ENCODE peak calls at places on chromosomes 12 and 14, in ten cellular contexts. One of them, this sample, is unnamed.

GRCh38 chr14:50139192-50139591 is 22.8 kb upstream of the VCPKMT start:
- DNase-seq in HCT116: no peak
- DNase-seq in IMR-90: no peak
- DNase-seq in spleen: no peak
- DNase-seq in fibroblast of lung: no peak
- DNase-seq in left ventricle myocardium inferior: no peak
- DNase-seq in Caco-2: no peak
- DNase-seq in tibial nerve: no peak
- DNase-seq in mucosa of descending colon: no peak
- DNase-seq in gastrocnemius medialis: no peak
- DNase-seq in this sample: no peak

GRCh38 chr14:81478446-81478845 is 55.2 kb downstream of the SEL1L start:
- DNase-seq in HCT116: no peak
- DNase-seq in IMR-90: no peak
- DNase-seq in spleen: no peak
- DNase-seq in fibroblast of lung: no peak
- DNase-seq in left ventricle myocardium inferior: no peak
- DNase-seq in Caco-2: no peak
- DNase-seq in tibial nerve: no peak
- DNase-seq in mucosa of descending colon: no peak
- DNase-seq in gastrocnemius medialis: peak; percentile 55
- DNase-seq in this sample: no peak

GRCh38 chr12:131934535-131934934 is 5.5 kb downstream of the PUS1 start:
- DNase-seq in HCT116: no peak
- DNase-seq in IMR-90: no peak
- DNase-seq in spleen: peak; percentile 23
- DNase-seq in fibroblast of lung: no peak
- DNase-seq in left ventricle myocardium inferior: no peak
- DNase-seq in Caco-2: no peak
- DNase-seq in tibial nerve: no peak
- DNase-seq in mucosa of descending colon: no peak
- DNase-seq in gastrocnemius medialis: no peak
- DNase-seq in this sample: no peak

GRCh38 chr12:96219700-96220206 is 25.6 kb downstream of the ELK3 start:
- DNase-seq in HCT116: peak; percentile 90
- DNase-seq in IMR-90: peak; percentile 98
- DNase-seq in spleen: no peak
- DNase-seq in fibroblast of lung: peak; percentile 93
- DNase-seq in left ventricle myocardium inferior: no peak
- DNase-seq in Caco-2: peak; percentile 51
- DNase-seq in tibial nerve: no peak
- DNase-seq in mucosa of descending colon: no peak
- DNase-seq in gastrocnemius medialis: no peak
- DNase-seq in this sample: no peak

GRCh38 chr12:100401660-100402059 is 44.8 kb downstream of the SLC17A8 start:
- DNase-seq in HCT116: no peak
- DNase-seq in IMR-90: peak; percentile 31
- DNase-seq in spleen: no peak
- DNase-seq in fibroblast of lung: peak; percentile 45
- DNase-seq in left ventricle myocardium inferior: no peak
- DNase-seq in Caco-2: no peak
- DNase-seq in tibial nerve: no peak
- DNase-seq in mucosa of descending colon: no peak
- DNase-seq in gastrocnemius medialis: no peak
- DNase-seq in this sample: no peak

GRCh38 chr12:75954076-75954475 is 77.5 kb downstream of the PHLDA1 start:
- DNase-seq in HCT116: peak; percentile 87
- DNase-seq in IMR-90: peak; percentile 97
- DNase-seq in spleen: no peak
- DNase-seq in fibroblast of lung: peak; percentile 97
- DNase-seq in left ventricle myocardium inferior: no peak
- DNase-seq in Caco-2: no peak
- DNase-seq in tibial nerve: no peak
- DNase-seq in mucosa of descending colon: no peak
- DNase-seq in gastrocnemius medialis: no peak
- DNase-seq in this sample: no peak

GRCh38 chr12:12028668-12029402 is 41.9 kb upstream of the BCL2L14 start:
- DNase-seq in HCT116: no peak
- DNase-seq in IMR-90: no peak
- DNase-seq in spleen: no peak
- DNase-seq in fibroblast of lung: no peak
- DNase-seq in left ventricle myocardium inferior: no peak
- DNase-seq in Caco-2: no peak
- DNase-seq in tibial nerve: no peak
- DNase-seq in mucosa of descending colon: no peak
- DNase-seq in gastrocnemius medialis: no peak
- DNase-seq in this sample: no peak

GRCh38 chr12:59317598-59317997 is 278.2 kb upstream of the SLC16A7 start:
- DNase-seq in HCT116: no peak
- DNase-seq in IMR-90: no peak
- DNase-seq in spleen: no peak
- DNase-seq in fibroblast of lung: no peak
- DNase-seq in left ventricle myocardium inferior: no peak
- DNase-seq in Caco-2: no peak
- DNase-seq in tibial nerve: no peak
- DNase-seq in mucosa of descending colon: no peak
- DNase-seq in gastrocnemius medialis: no peak
- DNase-seq in this sample: no peak

DNA sequence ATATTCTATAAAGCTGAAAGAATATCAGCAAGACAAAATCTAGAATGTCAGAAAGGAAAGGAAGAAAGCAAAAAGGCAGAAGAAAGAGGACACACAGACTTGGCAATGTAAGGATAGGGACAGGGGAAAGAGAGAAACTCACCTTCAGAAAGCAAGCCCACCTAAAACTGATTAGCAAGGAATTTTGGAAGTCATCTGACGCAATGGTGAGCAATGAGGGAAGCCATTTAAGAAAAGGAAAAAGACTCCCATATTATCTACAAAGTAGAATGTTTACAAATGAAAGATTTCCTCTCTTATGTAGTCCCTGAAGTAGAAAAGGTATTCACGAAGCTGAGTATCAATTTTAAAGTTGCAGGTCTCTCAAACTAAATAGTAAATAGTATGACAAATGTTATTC is 35.2 kb upstream of the FOXG1 start:
- DNase-seq in HCT116: no peak
- DNase-seq in IMR-90: no peak
- DNase-seq in spleen: no peak
- DNase-seq in fibroblast of lung: no peak
- DNase-seq in left ventricle myocardium inferior: no peak
- DNase-seq in Caco-2: no peak
- DNase-seq in tibial nerve: no peak
- DNase-seq in mucosa of descending colon: no peak
- DNase-seq in gastrocnemius medialis: no peak
- DNase-seq in this sample: no peak
- H3K9me3 ChIP-seq in HCT116: peaks cover 25% of the 10 kb centered on the region
- H3K9me3 ChIP-seq in IMR-90: no peaks in the 10 kb centered on the region
- H3K9me3 ChIP-seq in spleen: no peaks in the 10 kb centered on the region
- H3K9me3 ChIP-seq in fibroblast of lung: no peaks in the 10 kb centered on the region
- H3K9me3 ChIP-seq in left ventricle myocardium inferior: no peaks in the 10 kb centered on the region
- H3K9me3 ChIP-seq in Caco-2: no peaks in the 10 kb centered on the region
- H3K9me3 ChIP-seq in tibial nerve: no peaks in the 10 kb centered on the region
- H3K9me3 ChIP-seq in mucosa of descending colon: no peaks in the 10 kb centered on the region
- H3K9me3 ChIP-seq in gastrocnemius medialis: no peaks in the 10 kb centered on the region
- H3K9me3 ChIP-seq in this sample: no peaks in the 10 kb centered on the region

GRCh38 chr12:68449196-68449595 is 117.0 kb upstream of the MDM1 start:
- DNase-seq in HCT116: no peak
- DNase-seq in IMR-90: no peak
- DNase-seq in spleen: no peak
- DNase-seq in fibroblast of lung: no peak
- DNase-seq in left ventricle myocardium inferior: no peak
- DNase-seq in Caco-2: no peak
- DNase-seq in tibial nerve: no peak
- DNase-seq in mucosa of descending colon: no peak
- DNase-seq in gastrocnemius medialis: no peak
- DNase-seq in this sample: no peak

GRCh38 chr12:68453278-68453677 is 121.1 kb upstream of the MDM1 start:
- DNase-seq in HCT116: no peak
- DNase-seq in IMR-90: no peak
- DNase-seq in spleen: no peak
- DNase-seq in fibroblast of lung: no peak
- DNase-seq in left ventricle myocardium inferior: no peak
- DNase-seq in Caco-2: no peak
- DNase-seq in tibial nerve: no peak
- DNase-seq in mucosa of descending colon: no peak
- DNase-seq in gastrocnemius medialis: no peak
- DNase-seq in this sample: no peak

GRCh38 chr12:68453876-68454275 is 121.7 kb upstream of the MDM1 start:
- DNase-seq in HCT116: no peak
- DNase-seq in IMR-90: no peak
- DNase-seq in spleen: no peak
- DNase-seq in fibroblast of lung: no peak
- DNase-seq in left ventricle myocardium inferior: no peak
- DNase-seq in Caco-2: no peak
- DNase-seq in tibial nerve: no peak
- DNase-seq in mucosa of descending colon: no peak
- DNase-seq in gastrocnemius medialis: no peak
- DNase-seq in this sample: no peak

GRCh38 chr12:68450947-68451260 is 118.7 kb upstream of the MDM1 start:
- DNase-seq in HCT116: no peak
- DNase-seq in IMR-90: no peak
- DNase-seq in spleen: no peak
- DNase-seq in fibroblast of lung: no peak
- DNase-seq in left ventricle myocardium inferior: no peak
- DNase-seq in Caco-2: no peak
- DNase-seq in tibial nerve: no peak
- DNase-seq in mucosa of descending colon: no peak
- DNase-seq in gastrocnemius medialis: no peak
- DNase-seq in this sample: no peak

DNA sequence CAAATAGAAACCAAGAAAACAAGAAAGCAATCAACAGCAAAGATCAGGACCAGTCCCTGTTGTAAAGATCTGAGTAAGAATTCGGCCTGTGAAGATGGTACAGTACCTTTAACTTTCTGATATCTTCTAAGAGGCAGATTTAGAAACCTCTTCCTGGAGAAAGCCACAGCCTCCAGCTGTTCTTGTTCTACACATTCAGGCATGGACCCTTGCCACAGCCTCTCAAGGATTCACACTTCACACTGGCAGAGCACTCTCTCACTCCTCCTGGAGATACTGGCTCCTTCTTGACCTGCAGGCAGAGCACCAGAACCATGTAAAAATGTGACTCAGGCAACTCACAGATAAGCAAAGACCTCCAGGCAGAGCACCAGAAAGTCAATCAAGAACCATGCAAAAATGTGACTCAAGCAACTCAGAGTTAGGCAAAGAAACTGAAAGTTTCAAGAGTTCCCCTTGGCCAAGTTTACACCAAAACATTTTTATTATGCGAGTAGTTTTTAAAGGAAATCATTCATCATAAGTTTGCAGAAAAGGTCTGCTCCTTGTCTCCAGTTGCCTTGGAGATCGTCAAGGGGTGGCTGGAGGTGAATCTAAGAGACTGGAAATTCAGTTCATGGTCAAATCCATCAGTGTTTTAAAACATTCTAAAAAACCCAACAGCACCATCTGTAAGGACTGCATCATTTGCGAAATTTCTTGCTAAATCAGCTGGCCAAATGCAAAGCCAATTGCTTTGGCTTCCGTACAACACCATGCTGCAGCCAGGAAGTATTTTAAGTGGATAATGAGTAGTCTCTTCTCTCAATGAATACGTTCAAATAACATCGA is 119.3 kb upstream of the MDM1 start:
- DNase-seq in HCT116: no peak
- DNase-seq in IMR-90: peak; percentile 89
- DNase-seq in spleen: no peak
- DNase-seq in fibroblast of lung: peak; percentile 93
- DNase-seq in left ventricle myocardium inferior: peak; percentile 15
- DNase-seq in Caco-2: no peak
- DNase-seq in tibial nerve: no peak
- DNase-seq in mucosa of descending colon: peak; percentile 40
- DNase-seq in gastrocnemius medialis: peak; percentile 16
- DNase-seq in this sample: peak; percentile 26
- H3K4me3 ChIP-seq in HCT116: no peak overlapping the region
- H3K4me3 ChIP-seq in IMR-90: peak overlapping the region; percentile 17
- H3K4me3 ChIP-seq in spleen: peak overlapping the region; percentile 12
- H3K4me3 ChIP-seq in fibroblast of lung: no peak overlapping the region
- H3K4me3 ChIP-seq in left ventricle myocardium inferior: peak overlapping the region; percentile 15
- H3K4me3 ChIP-seq in Caco-2: no peak overlapping the region
- H3K4me3 ChIP-seq in tibial nerve: no peak overlapping the region
- H3K4me3 ChIP-seq in mucosa of descending colon: no peak overlapping the region
- H3K4me3 ChIP-seq in gastrocnemius medialis: no peak overlapping the region
- H3K4me3 ChIP-seq in this sample: peak overlapping the region; percentile 9

DNA sequence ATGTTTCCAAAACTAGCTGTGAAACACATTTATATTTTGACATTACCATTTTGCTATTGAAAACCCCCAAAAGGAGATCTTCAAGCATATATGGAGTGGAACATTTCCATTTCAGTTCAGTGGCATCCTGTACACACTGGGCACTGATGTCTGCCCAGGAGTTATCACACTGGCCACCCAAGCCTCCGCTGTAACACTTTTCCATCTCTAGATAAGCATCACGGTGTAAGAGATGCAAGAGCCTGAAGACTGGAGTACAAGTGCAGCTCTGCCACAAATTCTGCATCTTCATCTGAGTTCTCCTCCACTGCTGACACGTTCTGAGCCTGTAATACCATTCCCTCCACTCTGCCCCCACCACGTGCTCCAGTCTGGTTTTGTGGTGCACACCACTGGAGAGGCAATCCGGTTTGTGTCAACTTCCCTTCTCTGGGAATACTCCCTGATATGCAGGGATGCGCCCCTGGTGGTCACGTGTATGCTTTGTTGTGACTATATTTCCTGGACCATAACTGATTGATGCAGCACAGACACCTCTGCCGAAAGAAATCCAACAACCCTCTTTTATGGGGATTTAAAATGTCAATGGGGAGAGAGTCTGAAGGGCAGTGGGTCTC is 12.7 kb downstream of the SPTLC2 start:
- DNase-seq in HCT116: no peak
- DNase-seq in IMR-90: no peak
- DNase-seq in spleen: no peak
- DNase-seq in fibroblast of lung: peak; percentile 25
- DNase-seq in left ventricle myocardium inferior: peak; percentile 22
- DNase-seq in Caco-2: no peak
- DNase-seq in tibial nerve: no peak
- DNase-seq in mucosa of descending colon: peak; percentile 71
- DNase-seq in gastrocnemius medialis: no peak
- DNase-seq in this sample: peak; percentile 17
- TF ChIP-seq CTCF in HCT116: peak; percentile 55
- TF ChIP-seq CTCF in IMR-90: no peak
- TF ChIP-seq CTCF in spleen: no peak
- TF ChIP-seq CTCF in fibroblast of lung: peak; percentile 25
- TF ChIP-seq CTCF in left ventricle myocardium inferior: no peak
- TF ChIP-seq CTCF in Caco-2: no peak
- TF ChIP-seq CTCF in tibial nerve: no peak
- TF ChIP-seq CTCF in mucosa of descending colon: no peak
- TF ChIP-seq CTCF in gastrocnemius medialis: no peak
- TF ChIP-seq CTCF in this sample: no peak

GRCh38 chr14:92900660-92901059 is 22.3 kb upstream of the CHGA start:
- DNase-seq in HCT116: no peak
- DNase-seq in IMR-90: no peak
- DNase-seq in spleen: no peak
- DNase-seq in fibroblast of lung: no peak
- DNase-seq in left ventricle myocardium inferior: no peak
- DNase-seq in Caco-2: no peak
- DNase-seq in tibial nerve: no peak
- DNase-seq in mucosa of descending colon: no peak
- DNase-seq in gastrocnemius medialis: no peak
- DNase-seq in this sample: no peak

GRCh38 chr14:92905667-92906066 is 17.3 kb upstream of the CHGA start:
- DNase-seq in HCT116: no peak
- DNase-seq in IMR-90: no peak
- DNase-seq in spleen: no peak
- DNase-seq in fibroblast of lung: no peak
- DNase-seq in left ventricle myocardium inferior: no peak
- DNase-seq in Caco-2: no peak
- DNase-seq in tibial nerve: no peak
- DNase-seq in mucosa of descending colon: no peak
- DNase-seq in gastrocnemius medialis: no peak
- DNase-seq in this sample: no peak

GRCh38 chr14:92902191-92902590 is 20.8 kb upstream of the CHGA start:
- DNase-seq in HCT116: no peak
- DNase-seq in IMR-90: no peak
- DNase-seq in spleen: no peak
- DNase-seq in fibroblast of lung: no peak
- DNase-seq in left ventricle myocardium inferior: no peak
- DNase-seq in Caco-2: no peak
- DNase-seq in tibial nerve: no peak
- DNase-seq in mucosa of descending colon: no peak
- DNase-seq in gastrocnemius medialis: no peak
- DNase-seq in this sample: no peak

GRCh38 chr14:92903359-92903758 is 19.6 kb upstream of the CHGA start:
- DNase-seq in HCT116: no peak
- DNase-seq in IMR-90: no peak
- DNase-seq in spleen: no peak
- DNase-seq in fibroblast of lung: no peak
- DNase-seq in left ventricle myocardium inferior: no peak
- DNase-seq in Caco-2: no peak
- DNase-seq in tibial nerve: no peak
- DNase-seq in mucosa of descending colon: no peak
- DNase-seq in gastrocnemius medialis: no peak
- DNase-seq in this sample: no peak

GRCh38 chr14:92902726-92903125 is 20.2 kb upstream of the CHGA start:
- DNase-seq in HCT116: no peak
- DNase-seq in IMR-90: no peak
- DNase-seq in spleen: no peak
- DNase-seq in fibroblast of lung: no peak
- DNase-seq in left ventricle myocardium inferior: no peak
- DNase-seq in Caco-2: no peak
- DNase-seq in tibial nerve: no peak
- DNase-seq in mucosa of descending colon: no peak
- DNase-seq in gastrocnemius medialis: no peak
- DNase-seq in this sample: no peak
- H3K9me3 ChIP-seq in HCT116: no peaks in the 10 kb centered on the region
- H3K9me3 ChIP-seq in IMR-90: no peaks in the 10 kb centered on the region
- H3K9me3 ChIP-seq in spleen: no peaks in the 10 kb centered on the region
- H3K9me3 ChIP-seq in fibroblast of lung: no peaks in the 10 kb centered on the region
- H3K9me3 ChIP-seq in left ventricle myocardium inferior: no peaks in the 10 kb centered on the region
- H3K9me3 ChIP-seq in Caco-2: no peaks in the 10 kb centered on the region
- H3K9me3 ChIP-seq in tibial nerve: no peaks in the 10 kb centered on the region
- H3K9me3 ChIP-seq in mucosa of descending colon: no peaks in the 10 kb centered on the region
- H3K9me3 ChIP-seq in gastrocnemius medialis: no peaks in the 10 kb centered on the region
- H3K9me3 ChIP-seq in this sample: no peaks in the 10 kb centered on the region